ENCODE peak calls at places on chromosomes 4 and X, in nine cellular contexts. N, P, K, H, G, C, V, X and S are unnamed samples.

GRCh38 chr4:55498051-55498450 is 48.7 kb downstream of the CLOCK start:
- DNase-seq in V (no peak), N (no peak), X (no peak), C (no peak), K (no peak), H (no peak), G (no peak), P (no peak), S (no peak)

GRCh38 chr4:151948351-151949016 is 187.7 kb upstream of the GATB start:
- DNase-seq in V (no peak), N (peak; percentile 86), H (no peak), P (no peak), X (no peak), K (no peak), C (no peak), G (no peak), S (no peak)

GRCh38 chr4:39642885-39643550 is 4.4 kb upstream of the SMIM14 start:
- DNase-seq in H (no peak), N (no peak), X (no peak), G (no peak), K (no peak), P (no peak), V (no peak), C (no peak), S (no peak)

GRCh38 chr4:71570492-71570891 is 213.4 kb downstream of the GC start:
- DNase-seq in H (no peak), G (no peak), C (no peak), X (no peak), V (no peak), N (no peak), K (no peak), P (peak; percentile 81), S (no peak)

GRCh38 chrX:121863976-121864375 is 816.6 kb downstream of the GLUD2 start:
- DNase-seq in X (no peak), K (no peak), C (no peak), H (no peak), P (no peak), N (no peak), V (no peak), G (no peak), S (no peak)

GRCh38 chr4:76301068-76301774 is 5.3 kb upstream of the STBD1 start:
- DNase-seq in K (no peak), P (peak; percentile 67), C (peak; percentile 88), X (no peak), G (no peak), H (no peak), N (peak; percentile 88), V (no peak), S (no peak)

GRCh38 chr4:98150092-98150761 is 7.0 kb upstream of the STPG2 start:
- DNase-seq in V (no peak), P (no peak), H (no peak), C (no peak), X (no peak), G (peak; percentile 11), K (no peak), N (peak; percentile 18), S (no peak)

GRCh38 chrX:109684136-109684535 is 48.9 kb downstream of the ACSL4 start:
- DNase-seq in P (peak; percentile 9), C (no peak), K (no peak), H (no peak), N (no peak), V (no peak), G (no peak), X (no peak), S (no peak)

GRCh38 chr4:185079271-185079905 is 61.1 kb downstream of the HELT start:
- DNase-seq in V (no peak), H (no peak), N (no peak), X (no peak), K (no peak), G (no peak), C (no peak), P (no peak), S (no peak)

GRCh38 chr4:87390931-87391782 is at the start of gene HSD17B11:
- DNase-seq in P (peak; percentile 91), H (peak; percentile 91), C (peak; percentile 82), G (peak; percentile 82), K (peak; percentile 93), V (peak; percentile 85), N (peak; percentile 80), X (peak; percentile 91), S (peak; percentile 50)

GRCh38 chr4:84681488-84682274 is 98.8 kb downstream of the CDS1 start:
- DNase-seq in K (no peak), X (no peak), P (peak; percentile 67), N (peak; percentile 40), V (no peak), H (no peak), C (no peak), G (no peak), S (peak; percentile 14)

GRCh38 chr4:47510036-47510435 is 25.0 kb downstream of the ATP10D start:
- DNase-seq in K (no peak), C (no peak), P (no peak), X (no peak), N (no peak), H (no peak), G (no peak), V (no peak), S (no peak)
- H3K27ac ChIP-seq in K (no peak overlapping the region), C (no peak overlapping the region), P (peak overlapping the region; percentile 13), X (no peak overlapping the region), N (no peak overlapping the region), H (peak overlapping the region; percentile 75), G (no peak overlapping the region), V (no peak overlapping the region), S (no peak overlapping the region)

GRCh38 chrX:84909151-84909550 is 94.5 kb upstream of the APOOL start:
- DNase-seq in P (no peak), G (no peak), N (no peak), V (no peak), K (no peak), H (no peak), X (no peak), C (no peak), S (no peak)

GRCh38 chrX:84907324-84907946 is 96.2 kb upstream of the APOOL start:
- DNase-seq in X (no peak), P (no peak), K (no peak), H (no peak), V (no peak), N (peak; percentile 36), G (no peak), C (no peak), S (no peak)
- H3K27ac ChIP-seq in X (no peak overlapping the region), P (no peak overlapping the region), K (no peak overlapping the region), H (no peak overlapping the region), V (no peak overlapping the region), N (no peak overlapping the region), G (no peak overlapping the region), C (no peak overlapping the region), S (no peak overlapping the region)

DNA sequence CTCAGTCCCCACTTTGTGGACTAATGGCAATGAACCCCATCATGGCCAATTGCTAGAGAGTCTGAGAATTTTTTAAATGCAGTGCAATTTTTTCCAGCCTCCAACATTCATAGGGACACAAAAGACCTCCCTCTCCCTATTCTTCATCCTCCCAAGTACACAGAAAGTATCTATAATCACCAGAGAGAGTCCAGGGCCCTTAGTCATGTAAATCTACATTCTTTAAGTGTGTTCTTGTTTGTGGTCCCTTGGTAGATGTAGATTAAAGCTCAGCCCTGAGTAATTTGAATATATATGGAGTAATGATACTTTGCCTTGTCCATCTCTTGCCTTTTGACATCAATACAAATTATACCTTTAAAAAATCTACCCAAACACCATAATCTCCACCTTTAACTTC is 51.3 kb upstream of the ATXN3L start:
- DNase-seq in K (no peak), V (no peak), P (no peak), C (no peak), H (no peak), N (no peak), G (no peak), X (no peak), S (no peak)
- H3K27ac ChIP-seq in K (no peak overlapping the region), V (no peak overlapping the region), P (peak overlapping the region; percentile 79), C (no peak overlapping the region), H (no peak overlapping the region), N (no peak overlapping the region), G (no peak overlapping the region), X (no peak overlapping the region), S (no peak overlapping the region)

DNA sequence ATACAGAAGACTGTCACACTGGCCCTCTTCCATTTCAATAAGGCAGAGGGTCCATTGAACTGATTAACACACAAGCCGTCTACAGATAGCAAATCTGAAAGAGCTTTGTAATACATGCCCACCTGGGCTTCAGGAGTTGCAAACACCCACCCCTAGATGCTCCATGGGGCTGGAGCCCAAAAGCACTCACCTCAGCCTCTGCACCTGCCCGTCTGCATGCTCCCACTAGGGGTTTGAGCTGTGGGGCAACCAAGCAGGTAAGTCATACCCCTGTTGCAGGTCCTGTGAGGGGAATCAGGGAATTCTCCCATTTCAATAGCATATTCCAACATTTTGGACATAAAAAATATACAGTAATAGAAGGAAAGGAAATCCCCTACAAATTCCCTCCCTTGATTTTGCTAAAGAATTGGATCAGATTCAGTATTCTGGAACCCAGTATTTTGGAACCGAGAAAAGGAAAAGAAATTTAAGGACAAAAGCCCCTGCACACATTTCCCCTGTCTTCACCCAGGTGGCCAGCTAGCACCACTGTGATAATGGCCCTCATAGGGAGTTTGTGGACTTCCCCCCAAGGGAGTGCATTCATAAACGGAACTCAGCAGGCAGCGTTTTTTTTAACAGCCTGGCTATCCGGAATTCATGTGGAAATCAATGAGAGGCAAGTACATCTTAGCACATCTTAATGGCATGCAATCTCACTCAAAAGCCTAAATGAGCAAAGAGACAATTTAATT is 243.2 kb upstream of the KCNIP4 start:
- DNase-seq in G (no peak), N (no peak), X (no peak), C (no peak), H (no peak), P (no peak), V (no peak), K (no peak), S (no peak)
- H3K27ac ChIP-seq in G (no peak overlapping the region), N (peak overlapping the region; percentile 23), X (no peak overlapping the region), C (no peak overlapping the region), H (no peak overlapping the region), P (no peak overlapping the region), V (no peak overlapping the region), K (no peak overlapping the region), S (no peak overlapping the region)